ENCODE peak calls at places on chromosomes 12 and 14, in four cellular contexts. One of them, this sample, is unnamed. For H3K4me1, the result is how much of the 10 kb centered on the place peaks cover.

GRCh38 chr12:6026998-6027397 is 81.9 kb upstream of the ANO2 start:
- DNase-seq in SK-N-SH: no peak
- DNase-seq in kidney: no peak
- DNase-seq in tibial nerve: no peak
- DNase-seq in this sample: no peak

GRCh38 chr14:91418387-91419043 is 895 bp upstream of the CCDC88C start:
- DNase-seq in SK-N-SH: peak
- DNase-seq in kidney: peak
- DNase-seq in tibial nerve: peak
- DNase-seq in this sample: peak

GRCh38 chr12:52243264-52243773 is 10.3 kb downstream of the KRT7 start:
- DNase-seq in SK-N-SH: peak
- DNase-seq in kidney: no peak
- DNase-seq in tibial nerve: no peak
- DNase-seq in this sample: no peak

GRCh38 chr12:71840226-71840847 is 778 bp downstream of the TBC1D15 start:
- DNase-seq in SK-N-SH: peak
- DNase-seq in kidney: no peak
- DNase-seq in tibial nerve: peak
- DNase-seq in this sample: no peak

GRCh38 chr12:75438052-75438754 is 42.4 kb upstream of the GLIPR1 start:
- DNase-seq in SK-N-SH: no peak
- DNase-seq in kidney: no peak
- DNase-seq in tibial nerve: no peak
- DNase-seq in this sample: no peak

GRCh38 chr12:81080431-81080983 is 2.6 kb downstream of the ACSS3 start:
- DNase-seq in SK-N-SH: no peak
- DNase-seq in kidney: no peak
- DNase-seq in tibial nerve: no peak
- DNase-seq in this sample: no peak

GRCh38 chr12:94204647-94205247 is 56.4 kb downstream of the PLXNC1 start:
- DNase-seq in SK-N-SH: no peak
- DNase-seq in kidney: no peak
- DNase-seq in tibial nerve: no peak
- DNase-seq in this sample: no peak

GRCh38 chr14:66482873-66483272 is 3.3 kb upstream of the CCDC196 start:
- DNase-seq in SK-N-SH: no peak
- DNase-seq in kidney: no peak
- DNase-seq in tibial nerve: no peak
- DNase-seq in this sample: no peak

GRCh38 chr12:50188875-50189575 is 21.9 kb upstream of the CERS5 start:
- DNase-seq in SK-N-SH: no peak
- DNase-seq in kidney: no peak
- DNase-seq in tibial nerve: no peak
- DNase-seq in this sample: no peak

GRCh38 chr14:67510121-67510520 is 21.6 kb upstream of the TMEM229B start:
- DNase-seq in SK-N-SH: peak
- DNase-seq in kidney: no peak
- DNase-seq in tibial nerve: no peak
- DNase-seq in this sample: no peak

GRCh38 chr12:128920468-128920867 is 67.2 kb downstream of the GLT1D1 start:
- DNase-seq in SK-N-SH: no peak
- DNase-seq in kidney: no peak
- DNase-seq in tibial nerve: peak
- DNase-seq in this sample: no peak

GRCh38 chr12:93094988-93095737 is 166.1 kb upstream of the EEA1 start:
- DNase-seq in SK-N-SH: no peak
- DNase-seq in kidney: no peak
- DNase-seq in tibial nerve: no peak
- DNase-seq in this sample: no peak

GRCh38 chr14:66094001-66094727 is 392.0 kb upstream of the CCDC196 start:
- DNase-seq in SK-N-SH: no peak
- DNase-seq in kidney: no peak
- DNase-seq in tibial nerve: no peak
- DNase-seq in this sample: no peak

GRCh38 chr12:96774501-96775256 is 132.4 kb upstream of the NEDD1 start:
- DNase-seq in SK-N-SH: no peak
- DNase-seq in kidney: no peak
- DNase-seq in tibial nerve: no peak
- DNase-seq in this sample: no peak

GRCh38 chr12:27179399-27180214 is 64.5 kb upstream of the STK38L start:
- DNase-seq in SK-N-SH: no peak
- DNase-seq in kidney: no peak
- DNase-seq in tibial nerve: peak
- DNase-seq in this sample: no peak

GRCh38 chr14:36070056-36071043 is 106.2 kb downstream of the PTCSC3 start:
- DNase-seq in SK-N-SH: peak
- DNase-seq in kidney: peak
- DNase-seq in tibial nerve: peak
- DNase-seq in this sample: no peak

GRCh38 chr12:101781834-101782543 is 42.7 kb upstream of the SYCP3 start:
- DNase-seq in SK-N-SH: no peak
- DNase-seq in kidney: no peak
- DNase-seq in tibial nerve: no peak
- DNase-seq in this sample: no peak

GRCh38 chr14:104187931-104188726 is 49.7 kb downstream of the KIF26A start:
- DNase-seq in SK-N-SH: no peak
- DNase-seq in kidney: no peak
- DNase-seq in tibial nerve: no peak
- DNase-seq in this sample: no peak

GRCh38 chr12:115416869-115417268 is 732.9 kb upstream of the TBX3 start:
- DNase-seq in SK-N-SH: no peak
- DNase-seq in kidney: no peak
- DNase-seq in tibial nerve: no peak
- DNase-seq in this sample: no peak

GRCh38 chr14:26401170-26401968 is 196.5 kb downstream of the NOVA1 start:
- DNase-seq in SK-N-SH: no peak
- DNase-seq in kidney: no peak
- DNase-seq in tibial nerve: no peak
- DNase-seq in this sample: no peak

GRCh38 chr14:93115069-93115919 is 431 bp downstream of the ITPK1 start:
- DNase-seq in SK-N-SH: peak
- DNase-seq in kidney: peak
- DNase-seq in tibial nerve: peak
- DNase-seq in this sample: peak

GRCh38 chr12:121711925-121712461 is 559 bp upstream of the TMEM120B start:
- DNase-seq in SK-N-SH: no peak
- DNase-seq in kidney: no peak
- DNase-seq in tibial nerve: peak
- DNase-seq in this sample: no peak

GRCh38 chr12:88578821-88579518 is 1.3 kb downstream of the KITLG start:
- DNase-seq in SK-N-SH: peak
- DNase-seq in kidney: peak
- DNase-seq in tibial nerve: peak
- DNase-seq in this sample: no peak

GRCh38 chr14:53458368-53458814 is 305.3 kb upstream of the DDHD1 start:
- DNase-seq in SK-N-SH: no peak
- DNase-seq in kidney: no peak
- DNase-seq in tibial nerve: no peak
- DNase-seq in this sample: no peak

GRCh38 chr12:42145552-42146215 is 1.0 kb upstream of the GXYLT1 start:
- DNase-seq in SK-N-SH: no peak
- DNase-seq in kidney: no peak
- DNase-seq in tibial nerve: no peak
- DNase-seq in this sample: no peak

DNA sequence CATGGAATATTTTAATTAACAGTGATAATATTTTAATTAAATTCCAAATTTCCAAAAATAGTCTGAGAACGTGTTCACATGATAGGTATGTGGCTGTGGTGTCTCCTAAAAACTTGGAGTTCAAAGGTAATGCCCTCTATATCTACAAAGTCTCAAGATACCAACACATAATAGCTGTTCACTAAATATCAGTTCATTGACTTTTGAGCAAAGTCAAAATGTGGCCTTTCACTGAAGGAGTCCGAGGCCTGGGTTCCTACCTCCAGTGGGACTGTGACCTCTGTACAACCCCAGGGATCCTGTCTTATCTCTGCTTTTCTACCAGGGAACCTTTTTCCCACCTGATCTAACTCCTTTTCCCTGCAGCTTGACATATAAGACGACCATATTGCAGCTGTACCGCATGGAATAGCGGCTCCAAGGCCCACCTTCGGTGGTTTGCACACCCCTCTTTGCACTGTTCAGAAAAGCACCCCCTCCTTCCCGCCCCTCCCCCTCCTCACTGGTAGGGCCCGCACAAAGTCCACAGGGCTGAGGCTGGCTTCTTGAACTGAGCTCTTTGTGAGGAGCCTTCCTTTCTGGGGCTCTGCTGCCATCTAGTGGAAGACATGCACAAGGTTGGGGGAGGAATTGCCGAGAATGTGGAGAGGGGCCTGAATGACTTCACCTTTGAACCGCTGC is 3.1 kb downstream of the CCND2 start:
- DNase-seq in SK-N-SH: peak
- DNase-seq in kidney: peak
- DNase-seq in tibial nerve: peak
- DNase-seq in this sample: peak
- H3K4me1 ChIP-seq in SK-N-SH: under half
- H3K4me1 ChIP-seq in kidney: under half
- H3K4me1 ChIP-seq in tibial nerve: half or more
- H3K4me1 ChIP-seq in this sample: half or more

DNA sequence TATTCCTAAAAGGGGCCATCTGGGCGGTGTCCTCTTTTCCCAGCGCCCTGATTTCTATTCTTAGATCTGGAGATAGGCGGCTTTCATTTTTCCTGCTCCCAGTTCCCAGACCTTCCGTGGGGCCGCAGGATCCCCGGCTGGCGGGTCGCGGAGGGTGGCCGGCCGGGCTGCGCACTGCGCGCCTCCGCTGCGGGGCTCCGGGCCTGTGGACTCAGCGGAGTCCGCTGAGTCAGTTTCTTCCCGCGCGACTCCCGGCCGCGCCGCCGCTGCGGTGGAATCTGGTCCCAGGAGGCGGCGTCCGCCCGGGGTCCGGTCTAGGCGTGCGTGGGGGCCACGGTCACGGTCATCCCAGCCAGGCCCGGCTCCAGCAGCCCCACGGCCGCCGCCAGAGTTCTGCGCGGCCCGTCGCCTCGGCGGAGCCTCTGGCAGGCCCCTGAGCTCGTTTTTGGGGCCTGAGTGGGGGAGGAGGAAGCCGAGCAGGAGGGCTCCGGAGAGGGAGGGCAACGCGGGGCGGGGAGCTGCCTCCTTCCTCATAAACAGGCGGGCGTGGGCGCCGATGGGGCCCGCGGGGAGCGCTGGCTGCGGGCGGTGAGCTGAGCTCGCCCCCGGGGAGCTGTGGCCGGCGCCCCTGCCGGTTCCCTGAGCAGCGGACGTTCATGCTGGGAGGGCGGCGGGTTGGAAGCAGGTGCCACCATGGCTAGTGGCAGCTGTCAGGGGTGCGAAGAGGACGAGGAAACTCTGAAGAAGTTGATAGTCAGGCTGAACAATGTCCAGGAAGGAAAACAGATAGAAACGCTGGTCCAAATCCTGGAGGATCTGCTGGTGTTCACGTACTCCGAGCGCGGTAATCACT is at the start of gene LRRK2:
- DNase-seq in SK-N-SH: peak
- DNase-seq in kidney: peak
- DNase-seq in tibial nerve: peak
- DNase-seq in this sample: peak
- H3K27ac ChIP-seq in SK-N-SH: no peak
- H3K27ac ChIP-seq in kidney: peak
- H3K27ac ChIP-seq in tibial nerve: peak
- H3K27ac ChIP-seq in this sample: no peak

GRCh38 chr14:68514611-68515194 is 278.2 kb downstream of the ZFP36L1 start:
- DNase-seq in SK-N-SH: no peak
- DNase-seq in kidney: no peak
- DNase-seq in tibial nerve: no peak
- DNase-seq in this sample: no peak
- H3K4me1 ChIP-seq in SK-N-SH: under half
- H3K4me1 ChIP-seq in kidney: under half
- H3K4me1 ChIP-seq in tibial nerve: half or more
- H3K4me1 ChIP-seq in this sample: under half

GRCh38 chr14:20970983-20971704 is 15.9 kb downstream of the RNASE2 start:
- DNase-seq in SK-N-SH: peak
- DNase-seq in kidney: peak
- DNase-seq in tibial nerve: peak
- DNase-seq in this sample: peak
- H3K27ac ChIP-seq in SK-N-SH: no peak
- H3K27ac ChIP-seq in kidney: no peak
- H3K27ac ChIP-seq in tibial nerve: peak
- H3K27ac ChIP-seq in this sample: no peak

GRCh38 chr14:80087411-80087810 is 123.9 kb downstream of the DIO2 start:
- DNase-seq in SK-N-SH: no peak
- DNase-seq in kidney: no peak
- DNase-seq in tibial nerve: no peak
- DNase-seq in this sample: no peak
- H3K4me1 ChIP-seq in SK-N-SH: under half
- H3K4me1 ChIP-seq in kidney: under half
- H3K4me1 ChIP-seq in tibial nerve: under half
- H3K4me1 ChIP-seq in this sample: under half

GRCh38 chr12:124491856-124492420 is 75.5 kb downstream of the NCOR2 start:
- DNase-seq in SK-N-SH: no peak
- DNase-seq in kidney: peak
- DNase-seq in tibial nerve: no peak
- DNase-seq in this sample: no peak

GRCh38 chr12:124492879-124493808 is 74.3 kb downstream of the NCOR2 start:
- DNase-seq in SK-N-SH: no peak
- DNase-seq in kidney: peak
- DNase-seq in tibial nerve: no peak
- DNase-seq in this sample: no peak

GRCh38 chr12:124495194-124495983 is 72.0 kb downstream of the NCOR2 start:
- DNase-seq in SK-N-SH: no peak
- DNase-seq in kidney: no peak
- DNase-seq in tibial nerve: no peak
- DNase-seq in this sample: no peak

GRCh38 chr12:124494751-124495129 is 72.7 kb downstream of the NCOR2 start:
- DNase-seq in SK-N-SH: no peak
- DNase-seq in kidney: no peak
- DNase-seq in tibial nerve: no peak
- DNase-seq in this sample: no peak

GRCh38 chr12:124493809-124494750 is 73.3 kb downstream of the NCOR2 start:
- DNase-seq in SK-N-SH: no peak
- DNase-seq in kidney: peak
- DNase-seq in tibial nerve: no peak
- DNase-seq in this sample: no peak
- H3K27ac ChIP-seq in SK-N-SH: no peak
- H3K27ac ChIP-seq in kidney: no peak
- H3K27ac ChIP-seq in tibial nerve: peak
- H3K27ac ChIP-seq in this sample: no peak